ENCODE peak calls at places on chromosomes 1 and 21, in five cellular contexts. F is lung, C is neural progenitor cell, V is tibial nerve, L is fibroblast of lung. G is an unnamed sample.

GRCh38 chr1:2583871-2584341 is 2.7 kb upstream of the PRXL2B start:
- DNase-seq in L (peak), V (no peak), C (peak), F (peak), G (peak)

GRCh38 chr1:98468111-98468717 is 193.3 kb upstream of the SNX7 start:
- DNase-seq in L (peak), C (peak), F (no peak), V (no peak), G (peak)

GRCh38 chr1:19010995-19011696 is 54.7 kb upstream of the IFFO2 start:
- DNase-seq in F (peak), L (peak), C (peak), V (peak), G (no peak)

GRCh38 chr1:94020764-94021579 is 100.0 kb downstream of the ABCA4 start:
- DNase-seq in V (no peak), F (peak), L (peak), C (no peak), G (no peak)

GRCh38 chr1:16236091-16236494 is 890 bp downstream of the CPLANE2 start:
- DNase-seq in V (no peak), L (no peak), F (peak), C (peak), G (peak)

GRCh38 chr1:108692724-108693655 is 880 bp downstream of the PRPF38B start:
- DNase-seq in L (peak), C (peak), F (peak), V (no peak), G (no peak)

GRCh38 chr1:4027492-4028138 is 127.5 kb upstream of the C1orf174 start:
- DNase-seq in F (no peak), L (no peak), V (no peak), C (no peak), G (no peak)

GRCh38 chr1:85838238-85838637 is 130.0 kb upstream of the ZNHIT6 start:
- DNase-seq in V (no peak), C (no peak), F (no peak), L (no peak), G (no peak)

GRCh38 chr1:231274119-231274825 is 33.3 kb downstream of the GNPAT start:
- DNase-seq in L (no peak), F (no peak), C (no peak), V (no peak), G (no peak)

GRCh38 chr1:67952071-67952470 is 98.4 kb downstream of the DIRAS3 start:
- DNase-seq in V (no peak), F (no peak), C (no peak), L (peak), G (no peak)

GRCh38 chr1:37958690-37959089 is 11.8 kb upstream of the INPP5B start:
- DNase-seq in L (peak), F (no peak), C (no peak), V (no peak), G (no peak)

GRCh38 chr21:32861871-32862270 is 90.3 kb upstream of the PAXBP1 start:
- DNase-seq in F (no peak), C (no peak), L (peak), V (no peak), G (no peak)

GRCh38 chr1:198929111-198929604 is 290.3 kb downstream of the PTPRC start:
- DNase-seq in C (no peak), F (no peak), L (no peak), V (no peak), G (no peak)

GRCh38 chr1:27153927-27154358 is 982 bp downstream of the SLC9A1 start:
- DNase-seq in L (no peak), F (no peak), C (no peak), V (no peak), G (no peak)

GRCh38 chr1:29081201-29081600 is 42.5 kb downstream of the TMEM200B start:
- DNase-seq in C (no peak), V (no peak), F (no peak), L (no peak), G (no peak)

GRCh38 chr1:118934706-118935105 is 53.4 kb downstream of the TBX15 start:
- DNase-seq in F (no peak), V (no peak), L (no peak), C (no peak), G (no peak)

GRCh38 chr1:8763888-8764287 is 53.6 kb downstream of the RERE start:
- DNase-seq in L (peak), C (peak), F (no peak), V (no peak), G (no peak)

GRCh38 chr1:181676269-181676668 is 193.0 kb downstream of the CACNA1E start:
- DNase-seq in C (peak), L (peak), V (no peak), F (no peak), G (no peak)

GRCh38 chr1:218930879-218931278 is 242.8 kb upstream of the LYPLAL1 start:
- DNase-seq in F (no peak), V (no peak), C (no peak), L (peak), G (no peak)

GRCh38 chr21:16908087-16908486 is 604.8 kb upstream of the CXADR start:
- DNase-seq in F (peak), V (no peak), L (no peak), C (no peak), G (no peak)

GRCh38 chr1:12615916-12616708 is 1.9 kb downstream of the DHRS3 start:
- DNase-seq in F (peak), V (no peak), C (peak), L (no peak), G (peak)

GRCh38 chr1:95006681-95007080 is 66.1 kb downstream of the ALG14 start:
- DNase-seq in C (no peak), F (no peak), L (peak), V (no peak), G (no peak)

GRCh38 chr1:223429313-223429731 is 36.1 kb downstream of the CCDC185 start:
- DNase-seq in C (no peak), L (no peak), V (no peak), F (no peak), G (no peak)

GRCh38 chr1:85258536-85259117 is 835 bp downstream of the C1orf52 start:
- DNase-seq in F (no peak), L (no peak), C (peak), V (no peak), G (no peak)

GRCh38 chr1:43238991-43239469 is 30.8 kb upstream of the TMEM125 start:
- DNase-seq in F (no peak), C (no peak), V (no peak), L (no peak), G (no peak)

GRCh38 chr1:206899717-206900116 is 2.5 kb downstream of the IL24 start:
- DNase-seq in C (no peak), L (no peak), V (no peak), F (no peak), G (no peak)

GRCh38 chr21:26179501-26179900 is 8.9 kb upstream of the APP start:
- DNase-seq in F (no peak), V (no peak), L (no peak), C (no peak), G (no peak)

GRCh38 chr1:92792340-92792782 is 7.5 kb upstream of the EVI5 start:
- DNase-seq in F (no peak), V (no peak), L (no peak), C (peak), G (no peak)

GRCh38 chr21:40901690-40902089 is 54.7 kb upstream of the DSCAM start:
- DNase-seq in L (no peak), F (no peak), V (no peak), C (no peak), G (no peak)

GRCh38 chr1:84271452-84272273 is 29.8 kb upstream of the SAMD13 start:
- DNase-seq in L (peak), V (no peak), C (peak), F (no peak), G (no peak)

GRCh38 chr1:145795257-145795881 is 28.5 kb downstream of the RNF115 start:
- DNase-seq in V (no peak), F (no peak), C (no peak), L (no peak), G (no peak)

GRCh38 chr21:36927718-36928117 is 38.8 kb downstream of the HLCS start:
- DNase-seq in C (peak), V (peak), L (peak), F (peak), G (peak)

GRCh38 chr1:46487818-46488218 is 1.8 kb upstream of the DMBX1 start:
- DNase-seq in L (no peak), F (no peak), V (no peak), C (peak), G (no peak)

DNA sequence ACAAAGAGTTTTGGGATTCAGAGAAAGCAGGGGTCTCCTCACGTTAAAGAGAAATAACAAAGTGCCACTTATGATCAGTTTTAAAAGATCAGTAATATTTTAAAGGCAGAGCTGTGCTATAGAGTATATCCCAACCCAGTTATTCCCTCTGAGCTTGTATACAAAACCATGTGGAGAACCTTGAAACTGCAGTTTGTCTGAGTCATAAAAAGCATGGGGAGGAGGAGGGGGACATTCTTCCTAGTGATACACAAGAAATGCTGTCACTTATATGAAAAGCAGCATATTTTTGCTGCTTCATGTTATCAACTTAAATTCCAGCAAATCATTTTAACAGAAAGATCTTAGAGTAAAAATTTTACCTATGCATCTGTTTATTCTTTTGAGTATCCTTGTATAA is 244.5 kb downstream of the GPR52 start:
- DNase-seq in L (peak), V (no peak), F (no peak), C (no peak), G (no peak)
- TF ChIP-seq CTCF in L (no peak), V (no peak), F (no peak), C (peak), G (no peak)

GRCh38 chr1:77688939-77689338 is 6.5 kb upstream of the ZZZ3 start:
- DNase-seq in C (no peak), F (no peak), V (no peak), L (no peak), G (no peak)

GRCh38 chr1:77683142-77683835 is 831 bp upstream of the ZZZ3 start:
- DNase-seq in L (peak), C (peak), F (peak), V (peak), G (peak)

GRCh38 chr1:77686784-77687518 is 4.5 kb upstream of the ZZZ3 start:
- DNase-seq in F (no peak), V (no peak), C (peak), L (no peak), G (no peak)

GRCh38 chr1:77683836-77684148 is 1.3 kb upstream of the ZZZ3 start:
- DNase-seq in L (no peak), F (no peak), V (no peak), C (no peak), G (no peak)

DNA sequence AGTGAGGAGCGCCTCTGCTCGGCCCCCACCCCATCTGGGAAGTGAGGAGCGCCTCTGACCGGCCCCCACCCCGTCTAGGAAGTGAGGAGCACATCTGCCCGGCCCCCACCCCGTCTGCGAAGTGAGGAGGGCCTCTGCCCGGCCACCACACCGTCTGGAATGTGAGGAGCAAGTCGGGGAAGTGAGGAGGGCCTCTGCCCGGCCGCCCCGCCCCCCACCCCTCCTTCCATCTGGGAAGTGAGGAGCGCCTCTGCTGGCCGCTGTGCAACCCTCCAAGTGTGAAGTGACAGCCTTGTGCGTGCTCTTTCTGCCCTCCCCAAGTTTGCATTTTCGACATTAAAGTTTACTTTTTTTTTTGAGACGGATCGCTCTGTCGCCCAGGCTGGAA is 5.1 kb upstream of the ZZZ3 start:
- DNase-seq in C (peak), F (no peak), L (peak), V (no peak), G (no peak)
- H3K4me3 ChIP-seq in C (peak), F (no peak), L (no peak), V (peak), G (no peak)

GRCh38 chr1:110186558-110186957 is 23.6 kb upstream of the KCNC4 start:
- DNase-seq in C (no peak), L (no peak), V (no peak), F (no peak), G (peak)
- TF ChIP-seq CTCF in C (no peak), L (no peak), V (no peak), F (no peak), G (no peak)

DNA sequence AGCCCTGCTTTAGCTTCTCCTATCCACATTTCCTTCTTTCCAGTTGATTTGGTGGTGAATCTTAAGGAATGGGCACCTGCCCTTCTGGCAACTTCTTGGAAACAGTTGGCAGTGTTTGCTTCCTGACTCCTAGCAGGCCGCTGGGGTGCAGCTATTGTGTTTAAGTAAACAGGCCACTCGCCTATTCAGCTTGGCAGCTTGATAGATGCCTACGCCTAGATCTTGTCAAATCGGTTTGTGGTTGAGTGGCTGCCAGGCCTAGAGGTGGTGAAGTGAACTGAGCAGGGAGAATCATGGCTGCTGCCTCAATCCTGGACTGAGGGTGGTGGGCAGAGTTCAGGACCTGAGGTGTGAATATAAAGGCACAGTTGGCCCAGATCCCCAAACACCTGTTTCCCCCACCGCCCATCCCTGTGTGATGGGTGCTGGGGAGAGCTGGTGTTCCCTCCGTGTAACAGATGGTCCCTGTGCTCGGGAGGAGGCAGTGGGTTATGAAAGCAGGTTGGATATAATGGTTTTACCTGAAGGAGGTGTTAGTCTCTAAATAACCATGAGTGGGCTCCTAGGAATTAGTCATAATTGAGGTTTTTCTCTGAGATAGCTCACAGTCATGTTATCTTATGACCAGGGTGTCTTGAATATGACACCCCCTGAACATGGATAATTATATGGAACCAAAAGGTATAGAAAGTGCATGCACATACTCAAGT is 940 bp upstream of the PLA2G2C start:
- DNase-seq in C (no peak), L (no peak), V (no peak), F (peak), G (peak)
- H3K4me3 ChIP-seq in C (no peak), L (no peak), V (no peak), F (no peak), G (no peak)

GRCh38 chr1:156738407-156738806 is 2.5 kb downstream of the MRPL24 start:
- DNase-seq in V (no peak), L (no peak), C (no peak), F (no peak), G (no peak)
- TF ChIP-seq CTCF in V (no peak), L (no peak), C (no peak), F (no peak), G (no peak)

GRCh38 chr1:100516854-100517253 is 21.1 kb upstream of the GPR88 start:
- DNase-seq in L (no peak), F (no peak), V (no peak), C (no peak), G (no peak)
- H3K4me3 ChIP-seq in L (no peak), F (no peak), V (no peak), C (no peak), G (no peak)

GRCh38 chr1:151054971-151055547 is 4.4 kb downstream of the CDC42SE1 start:
- DNase-seq in L (no peak), V (no peak), C (no peak), F (no peak), G (no peak)

GRCh38 chr1:151058682-151059341 is 610 bp downstream of the CDC42SE1 start:
- DNase-seq in V (no peak), F (peak), L (peak), C (peak), G (peak)

GRCh38 chr1:151056574-151056973 is 2.8 kb downstream of the CDC42SE1 start:
- DNase-seq in C (no peak), L (no peak), V (no peak), F (no peak), G (peak)

GRCh38 chr1:151056149-151056548 is 3.3 kb downstream of the CDC42SE1 start:
- DNase-seq in F (no peak), L (no peak), C (no peak), V (no peak), G (no peak)

GRCh38 chr1:151055581-151055980 is 3.8 kb downstream of the CDC42SE1 start:
- DNase-seq in C (no peak), F (no peak), L (no peak), V (no peak), G (no peak)
- TF ChIP-seq CTCF in C (no peak), F (no peak), L (no peak), V (no peak), G (no peak)